ENCODE peak calls at places on chromosomes 4 and X, in four cellular contexts. E, G, C and V are unnamed samples.

GRCh38 chr4:138449938-138450337 is 207.8 kb upstream of the SLC7A11 start:
- DNase-seq in C (no peak), E (no peak), G (no peak), V (no peak)

GRCh38 chr4:52983563-52984303 is 121.6 kb downstream of the RASL11B start:
- DNase-seq in C (peak), G (no peak), E (peak), V (peak)

GRCh38 chr4:6730603-6731300 is 14.8 kb downstream of the BLOC1S4 start:
- DNase-seq in C (no peak), G (no peak), E (no peak), V (no peak)

GRCh38 chr4:124409044-124409443 is 303.5 kb downstream of the ANKRD50 start:
- DNase-seq in E (no peak), C (peak), G (no peak), V (no peak)

GRCh38 chr4:121846662-121847061 is 23.0 kb upstream of the CCNA2 start:
- DNase-seq in G (no peak), E (no peak), C (no peak), V (no peak)

GRCh38 chr4:76377481-76377901 is 43.5 kb downstream of the CCDC158 start:
- DNase-seq in C (no peak), G (no peak), E (no peak), V (no peak)

GRCh38 chr4:8337083-8337482 is 67.5 kb downstream of the HTRA3 start:
- DNase-seq in G (no peak), C (no peak), E (no peak), V (no peak)

GRCh38 chr4:73676136-73676535 is 55.9 kb upstream of the RASSF6 start:
- DNase-seq in C (no peak), E (no peak), G (no peak), V (no peak)

GRCh38 chr4:79281577-79282359 is 44.1 kb downstream of the NAA11 start:
- DNase-seq in E (no peak), G (no peak), C (no peak), V (no peak)

GRCh38 chr4:53321151-53321987 is 44.5 kb downstream of the SCFD2 start:
- DNase-seq in C (peak), E (peak), G (no peak), V (no peak)

GRCh38 chr4:1592179-1593037 is 91.7 kb downstream of the FAM53A start:
- DNase-seq in G (no peak), E (no peak), C (no peak), V (no peak)

GRCh38 chrX:110180928-110181310 is 137.0 kb downstream of the AMMECR1 start:
- DNase-seq in E (peak), C (peak), G (no peak), V (no peak)

GRCh38 chr4:84678976-84679744 is 96.2 kb downstream of the CDS1 start:
- DNase-seq in E (no peak), G (no peak), C (no peak), V (peak)